ENCODE peak calls at places on chromosome 20, in four cellular contexts. One of them, this sample, is unnamed.

GRCh38 chr20:59829415-59830106 is 103.9 kb downstream of the SYCP2 start:
- DNase-seq in K562: no peak
- DNase-seq in A549: no peak
- DNase-seq in HepG2: no peak
- DNase-seq in this sample: no peak

GRCh38 chr20:5919634-5920544 is 30.4 kb downstream of the TRMT6 start:
- DNase-seq in HepG2: no peak
- DNase-seq in A549: no peak
- DNase-seq in K562: no peak
- DNase-seq in this sample: no peak

GRCh38 chr20:24783631-24784492 is 165.2 kb upstream of the CST7 start:
- DNase-seq in A549: peak
- DNase-seq in K562: no peak
- DNase-seq in HepG2: peak
- DNase-seq in this sample: peak

GRCh38 chr20:38320221-38320620 is 16.3 kb downstream of the BPI start:
- DNase-seq in HepG2: no peak
- DNase-seq in A549: no peak
- DNase-seq in K562: no peak
- DNase-seq in this sample: no peak

GRCh38 chr20:22004946-22005345 is 299.5 kb downstream of the PAX1 start:
- DNase-seq in A549: no peak
- DNase-seq in K562: no peak
- DNase-seq in HepG2: no peak
- DNase-seq in this sample: no peak

GRCh38 chr20:59604770-59605665 is 678 bp downstream of the PHACTR3 start:
- DNase-seq in A549: no peak
- DNase-seq in K562: no peak
- DNase-seq in HepG2: no peak
- DNase-seq in this sample: peak

GRCh38 chr20:46408281-46408731 is 1.9 kb upstream of the ELMO2 start:
- DNase-seq in HepG2: peak
- DNase-seq in K562: no peak
- DNase-seq in A549: no peak
- DNase-seq in this sample: no peak

GRCh38 chr20:47502801-47503239 is 1.1 kb downstream of the NCOA3 start:
- DNase-seq in HepG2: peak
- DNase-seq in A549: peak
- DNase-seq in K562: peak
- DNase-seq in this sample: no peak

GRCh38 chr20:57746201-57746600 is 36.4 kb upstream of the PMEPA1 start:
- DNase-seq in K562: no peak
- DNase-seq in A549: no peak
- DNase-seq in HepG2: no peak
- DNase-seq in this sample: no peak

GRCh38 chr20:22984611-22985010 is 50.5 kb upstream of the SSTR4 start:
- DNase-seq in A549: no peak
- DNase-seq in K562: no peak
- DNase-seq in HepG2: no peak
- DNase-seq in this sample: no peak

GRCh38 chr20:19697415-19697814 is 60.6 kb upstream of the RIN2 start:
- DNase-seq in A549: no peak
- DNase-seq in HepG2: no peak
- DNase-seq in K562: no peak
- DNase-seq in this sample: no peak

GRCh38 chr20:46638367-46639274 is 12.6 kb downstream of the SLC13A3 start:
- DNase-seq in A549: no peak
- DNase-seq in HepG2: peak
- DNase-seq in K562: no peak
- DNase-seq in this sample: peak

GRCh38 chr20:46576774-46577395 is 26.4 kb upstream of the OCSTAMP start:
- DNase-seq in A549: no peak
- DNase-seq in HepG2: no peak
- DNase-seq in K562: no peak
- DNase-seq in this sample: no peak

GRCh38 chr20:57505991-57506390 is 18.9 kb downstream of the CTCFL start:
- DNase-seq in A549: no peak
- DNase-seq in K562: no peak
- DNase-seq in HepG2: no peak
- DNase-seq in this sample: no peak

GRCh38 chr20:22385602-22386299 is 198.6 kb downstream of the FOXA2 start:
- DNase-seq in K562: peak
- DNase-seq in HepG2: peak
- DNase-seq in A549: peak
- DNase-seq in this sample: no peak

GRCh38 chr20:11907621-11908020 is 10.1 kb upstream of the BTBD3 start:
- DNase-seq in A549: no peak
- DNase-seq in K562: no peak
- DNase-seq in HepG2: no peak
- DNase-seq in this sample: no peak

GRCh38 chr20:11905460-11906150 is 12.1 kb upstream of the BTBD3 start:
- DNase-seq in A549: peak
- DNase-seq in HepG2: no peak
- DNase-seq in K562: no peak
- DNase-seq in this sample: no peak

GRCh38 chr20:11906626-11907480 is 10.8 kb upstream of the BTBD3 start:
- DNase-seq in K562: no peak
- DNase-seq in A549: no peak
- DNase-seq in HepG2: no peak
- DNase-seq in this sample: no peak

GRCh38 chr20:11901127-11901526 is 16.6 kb upstream of the BTBD3 start:
- DNase-seq in HepG2: peak
- DNase-seq in A549: no peak
- DNase-seq in K562: no peak
- DNase-seq in this sample: no peak

DNA sequence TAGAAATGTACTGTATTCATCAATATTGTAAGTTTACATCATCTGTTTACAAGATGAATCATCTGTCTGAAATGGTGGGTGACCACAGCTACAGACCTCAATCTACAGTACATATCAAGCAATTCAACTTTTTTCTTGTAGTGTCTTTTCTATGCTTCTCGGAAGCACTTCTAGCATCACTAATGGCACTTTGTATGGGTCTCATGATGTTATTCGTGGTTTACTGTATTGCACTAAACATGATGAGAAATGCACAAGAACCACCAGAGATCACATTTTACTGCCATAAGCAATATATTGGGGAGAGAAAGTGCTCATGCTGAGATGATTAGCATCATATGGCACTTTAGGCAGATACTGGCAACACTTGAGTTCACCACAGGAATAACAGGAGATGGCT is 15.4 kb upstream of the BTBD3 start:
- DNase-seq in HepG2: no peak
- DNase-seq in K562: no peak
- DNase-seq in A549: peak
- DNase-seq in this sample: no peak
- TF ChIP-seq PHF8 in HepG2: no peak
- TF ChIP-seq PHF8 in K562: no peak
- TF ChIP-seq PHF8 in A549: no peak
- TF ChIP-seq PHF8 in this sample: no peak

GRCh38 chr20:41572010-41572572 is 46.1 kb downstream of the CHD6 start:
- DNase-seq in K562: no peak
- DNase-seq in HepG2: no peak
- DNase-seq in A549: no peak
- DNase-seq in this sample: no peak
- TF ChIP-seq PHF8 in K562: no peak
- TF ChIP-seq PHF8 in HepG2: no peak
- TF ChIP-seq PHF8 in A549: no peak
- TF ChIP-seq PHF8 in this sample: no peak

GRCh38 chr20:1711826-1712601 is 54.4 kb upstream of the SIRPG start:
- DNase-seq in HepG2: no peak
- DNase-seq in A549: no peak
- DNase-seq in K562: peak
- DNase-seq in this sample: no peak
- TF ChIP-seq PHF8 in HepG2: no peak
- TF ChIP-seq PHF8 in A549: no peak
- TF ChIP-seq PHF8 in K562: no peak
- TF ChIP-seq PHF8 in this sample: no peak

GRCh38 chr20:34996243-34996984 is 40.7 kb downstream of the MYH7B start:
- DNase-seq in A549: no peak
- DNase-seq in K562: no peak
- DNase-seq in HepG2: no peak
- DNase-seq in this sample: no peak

GRCh38 chr20:34998331-34998950 is 42.8 kb downstream of the MYH7B start:
- DNase-seq in K562: no peak
- DNase-seq in A549: no peak
- DNase-seq in HepG2: no peak
- DNase-seq in this sample: peak

GRCh38 chr20:34997774-34998173 is 42.1 kb downstream of the MYH7B start:
- DNase-seq in A549: no peak
- DNase-seq in K562: no peak
- DNase-seq in HepG2: no peak
- DNase-seq in this sample: no peak

GRCh38 chr20:34995696-34996095 is 40.0 kb downstream of the MYH7B start:
- DNase-seq in K562: no peak
- DNase-seq in A549: no peak
- DNase-seq in HepG2: no peak
- DNase-seq in this sample: no peak

DNA sequence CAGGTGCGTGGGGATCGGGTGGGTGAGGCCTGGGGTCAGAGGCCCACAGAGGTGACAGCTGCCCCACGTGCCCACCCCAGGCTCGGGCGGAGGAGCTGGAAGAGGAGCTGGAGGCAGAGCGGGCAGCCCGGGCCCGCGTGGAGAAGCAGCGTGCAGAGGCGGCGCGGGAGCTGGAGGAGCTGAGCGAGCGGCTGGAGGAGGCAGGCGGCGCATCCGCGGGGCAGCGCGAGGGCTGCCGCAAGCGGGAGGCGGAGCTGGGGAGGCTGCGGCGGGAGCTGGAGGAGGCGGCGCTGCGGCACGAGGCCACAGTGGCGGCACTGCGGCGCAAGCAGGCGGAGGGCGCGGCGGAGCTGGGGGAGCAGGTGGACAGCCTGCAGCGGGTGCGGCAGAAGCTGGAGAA is 41.5 kb downstream of the MYH7B start:
- DNase-seq in A549: no peak
- DNase-seq in HepG2: no peak
- DNase-seq in K562: no peak
- DNase-seq in this sample: no peak
- TF ChIP-seq PHF8 in A549: no peak
- TF ChIP-seq PHF8 in HepG2: no peak
- TF ChIP-seq PHF8 in K562: no peak
- TF ChIP-seq PHF8 in this sample: no peak

GRCh38 chr20:44079968-44080560 is 106.9 kb downstream of the JPH2 start:
- DNase-seq in HepG2: no peak
- DNase-seq in A549: no peak
- DNase-seq in K562: no peak
- DNase-seq in this sample: no peak

GRCh38 chr20:44081476-44081875 is 105.5 kb downstream of the JPH2 start:
- DNase-seq in A549: no peak
- DNase-seq in K562: no peak
- DNase-seq in HepG2: no peak
- DNase-seq in this sample: no peak

GRCh38 chr20:44081888-44082287 is 105.1 kb downstream of the JPH2 start:
- DNase-seq in K562: no peak
- DNase-seq in HepG2: no peak
- DNase-seq in A549: no peak
- DNase-seq in this sample: no peak

GRCh38 chr20:44079291-44079690 is 107.7 kb downstream of the JPH2 start:
- DNase-seq in K562: no peak
- DNase-seq in A549: no peak
- DNase-seq in HepG2: no peak
- DNase-seq in this sample: no peak

DNA sequence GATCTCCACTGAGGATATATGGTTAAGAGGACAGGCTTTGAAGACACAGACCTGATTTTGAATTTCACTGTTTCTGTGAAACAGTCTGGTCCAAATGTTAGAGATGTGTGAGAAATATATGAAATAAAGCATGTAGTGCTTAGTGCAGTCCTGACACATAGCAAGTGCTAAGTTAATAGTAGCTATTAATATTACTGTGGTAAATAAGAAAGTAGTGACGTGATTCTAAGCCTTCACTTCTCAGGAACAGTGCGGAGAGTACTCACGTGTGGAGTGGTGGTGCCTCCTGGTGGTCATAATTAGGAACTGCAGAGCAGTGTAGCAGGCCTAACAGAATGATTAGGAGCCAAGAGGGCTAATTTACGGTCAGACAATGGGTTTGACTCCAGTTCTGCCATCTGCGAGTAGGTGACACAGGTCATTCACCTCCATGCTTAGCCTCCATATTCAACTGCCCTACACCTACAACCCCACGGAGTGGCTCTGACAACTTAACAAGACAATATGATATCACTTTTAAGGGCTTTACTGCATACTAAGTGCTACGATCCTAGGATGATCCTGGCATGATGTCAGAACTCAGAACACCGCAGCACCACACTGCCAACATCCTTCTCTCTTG is 106.2 kb downstream of the JPH2 start:
- DNase-seq in A549: peak
- DNase-seq in HepG2: peak
- DNase-seq in K562: peak
- DNase-seq in this sample: peak
- TF ChIP-seq PHF8 in A549: no peak
- TF ChIP-seq PHF8 in HepG2: no peak
- TF ChIP-seq PHF8 in K562: no peak
- TF ChIP-seq PHF8 in this sample: no peak

DNA sequence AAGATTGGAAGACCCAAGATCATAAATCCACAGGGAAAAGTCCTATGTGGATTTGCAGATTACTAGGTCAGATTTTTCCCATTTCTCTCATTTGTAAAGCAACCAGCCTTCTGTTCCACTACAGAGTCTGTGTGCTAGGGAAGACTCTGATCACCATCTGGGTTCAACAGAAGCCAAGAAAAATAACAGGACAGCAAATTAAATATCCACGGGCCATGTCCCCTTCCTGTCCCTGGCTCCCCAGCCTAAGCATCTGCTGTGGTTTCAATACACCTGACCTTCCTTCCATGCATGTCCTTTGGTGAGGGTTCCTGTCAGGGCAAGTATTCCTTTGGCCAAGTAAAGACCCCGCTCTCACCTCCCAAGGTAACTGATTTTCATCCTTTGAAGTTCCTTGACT is 558.8 kb downstream of the KIF16B start:
- DNase-seq in A549: no peak
- DNase-seq in HepG2: no peak
- DNase-seq in K562: no peak
- DNase-seq in this sample: no peak
- TF ChIP-seq PHF8 in A549: no peak
- TF ChIP-seq PHF8 in HepG2: no peak
- TF ChIP-seq PHF8 in K562: no peak
- TF ChIP-seq PHF8 in this sample: no peak

GRCh38 chr20:49366687-49367086 is 88.8 kb upstream of the ZNFX1 start:
- DNase-seq in K562: no peak
- DNase-seq in A549: no peak
- DNase-seq in HepG2: no peak
- DNase-seq in this sample: no peak
- TF ChIP-seq PHF8 in K562: no peak
- TF ChIP-seq PHF8 in A549: no peak
- TF ChIP-seq PHF8 in HepG2: no peak
- TF ChIP-seq PHF8 in this sample: no peak

GRCh38 chr20:51500311-51500710 is 42.2 kb downstream of the NFATC2 start:
- DNase-seq in K562: peak
- DNase-seq in A549: no peak
- DNase-seq in HepG2: no peak
- DNase-seq in this sample: no peak
- TF ChIP-seq PHF8 in K562: no peak
- TF ChIP-seq PHF8 in A549: no peak
- TF ChIP-seq PHF8 in HepG2: no peak
- TF ChIP-seq PHF8 in this sample: no peak